ENCODE peak calls at places on chromosomes 1 and 21, in five cellular contexts. B, X, E, I and P are unnamed samples. For H3K36me3, the result is how much of the 10 kb centered on the place peaks cover.

GRCh38 chr1:95352767-95353166 is 118.8 kb downstream of the RWDD3 start:
- DNase-seq in X (no peak), E (no peak), B (no peak), I (no peak), P (no peak)

GRCh38 chr1:114154963-114155322 is 1.3 kb upstream of the SYT6 start:
- DNase-seq in E (no peak), I (no peak), X (no peak), B (no peak), P (no peak)

GRCh38 chr1:3631330-3631729 is 6.5 kb downstream of the TPRG1L start:
- DNase-seq in X (no peak), B (no peak), I (no peak), E (no peak), P (no peak)

GRCh38 chr1:84985365-84985764 is 11.5 kb downstream of the MCOLN2 start:
- DNase-seq in I (no peak), X (no peak), E (no peak), B (no peak), P (no peak)

GRCh38 chr1:150194381-150195031 is 41.4 kb downstream of the ANP32E start:
- DNase-seq in I (no peak), E (no peak), B (no peak), X (no peak), P (no peak)

GRCh38 chr1:16191309-16191708 is 21.1 kb downstream of the ARHGEF19 start:
- DNase-seq in I (no peak), E (no peak), X (no peak), B (no peak), P (no peak)

GRCh38 chr1:234631721-234632125 is 21.7 kb upstream of the IRF2BP2 start:
- DNase-seq in B (no peak), X (no peak), I (no peak), E (no peak), P (no peak)

GRCh38 chr1:111571987-111572386 is 47.6 kb upstream of the RAP1A start:
- DNase-seq in X (no peak), I (no peak), E (no peak), B (no peak), P (no peak)

GRCh38 chr1:51313268-51313852 is 17.0 kb downstream of the TTC39A start:
- DNase-seq in X (no peak), E (no peak), I (no peak), B (no peak), P (no peak)

GRCh38 chr1:188043536-188044245 is 1214.9 kb downstream of the PLA2G4A start:
- DNase-seq in I (no peak), E (no peak), X (no peak), B (no peak), P (no peak)

GRCh38 chr1:150813028-150813707 is 5.1 kb upstream of the CTSK start:
- DNase-seq in B (peak), X (peak), I (peak), E (peak), P (no peak)

GRCh38 chr1:154743536-154744036 is 126.5 kb downstream of the KCNN3 start:
- DNase-seq in E (no peak), X (no peak), B (no peak), I (no peak), P (no peak)

GRCh38 chr1:46687095-46687659 is 15.5 kb downstream of the TEX38 start:
- DNase-seq in I (no peak), E (peak), B (peak), X (no peak), P (peak)

GRCh38 chr1:200223207-200223606 is 186.6 kb downstream of the ZNF281 start:
- DNase-seq in X (no peak), B (no peak), E (no peak), I (no peak), P (no peak)

GRCh38 chr1:153921080-153921802 is 1.5 kb downstream of the GATAD2B start:
- DNase-seq in X (no peak), E (no peak), B (no peak), I (no peak), P (no peak)

GRCh38 chr1:31760901-31761470 is 3.2 kb downstream of the ADGRB2 start:
- DNase-seq in I (no peak), B (peak), E (peak), X (peak), P (peak)

GRCh38 chr1:218813247-218813646 is 360.4 kb upstream of the LYPLAL1 start:
- DNase-seq in X (no peak), I (no peak), B (no peak), E (no peak), P (no peak)

GRCh38 chr1:149849246-149849946 is 50.0 kb upstream of the BOLA1 start:
- DNase-seq in B (no peak), I (no peak), X (no peak), E (no peak), P (no peak)

GRCh38 chr1:162564762-162565218 is 3.3 kb downstream of the UAP1 start:
- DNase-seq in E (no peak), B (no peak), I (no peak), X (no peak), P (no peak)

GRCh38 chr1:89794406-89794805 is 26.4 kb upstream of the LRRC8D start:
- DNase-seq in I (no peak), B (no peak), E (no peak), X (no peak), P (no peak)

GRCh38 chr1:46041974-46042373 is 90.5 kb downstream of the PIK3R3 start:
- DNase-seq in B (no peak), E (no peak), I (no peak), X (no peak), P (no peak)

GRCh38 chr1:77394166-77394565 is 112.3 kb downstream of the AK5 start:
- DNase-seq in I (no peak), B (no peak), E (no peak), X (no peak), P (no peak)

GRCh38 chr1:227213426-227213825 is 104.9 kb downstream of the CDC42BPA start:
- DNase-seq in X (no peak), I (no peak), E (no peak), B (no peak), P (no peak)

GRCh38 chr1:203152158-203153034 is 23.2 kb downstream of the MYBPH start:
- DNase-seq in B (no peak), I (no peak), E (no peak), X (no peak), P (no peak)

GRCh38 chr1:107198581-107198980 is 57.7 kb downstream of the NTNG1 start:
- DNase-seq in X (no peak), B (no peak), I (no peak), E (no peak), P (no peak)

GRCh38 chr1:234918216-234918841 is 210.3 kb downstream of the TOMM20 start:
- DNase-seq in X (no peak), B (peak), E (peak), I (no peak), P (no peak)

GRCh38 chr1:186302378-186302920 is 72.6 kb downstream of the TPR start:
- DNase-seq in I (no peak), B (no peak), E (no peak), X (no peak), P (no peak)

GRCh38 chr1:88768816-88769215 is 84.7 kb downstream of the PKN2 start:
- DNase-seq in B (no peak), E (no peak), I (no peak), X (no peak), P (no peak)

GRCh38 chr1:182080955-182081582 is 19.6 kb upstream of the ZNF648 start:
- DNase-seq in E (no peak), X (no peak), B (peak), I (no peak), P (no peak)

GRCh38 chr1:62070384-62071011 is 124.2 kb upstream of the L1TD1 start:
- DNase-seq in I (no peak), E (no peak), X (no peak), B (no peak), P (no peak)

GRCh38 chr1:92291372-92291999 is 7.3 kb downstream of the GLMN start:
- DNase-seq in B (peak), X (no peak), E (no peak), I (no peak), P (no peak)

GRCh38 chr1:79105499-79105898 is 99.0 kb upstream of the ADGRL4 start:
- DNase-seq in B (no peak), X (no peak), E (no peak), I (no peak), P (no peak)

GRCh38 chr1:216502528-216503162 is 79.4 kb upstream of the USH2A start:
- DNase-seq in B (no peak), X (no peak), I (no peak), E (no peak), P (no peak)

GRCh38 chr1:34856697-34857096 is 2.9 kb downstream of the SMIM12 start:
- DNase-seq in E (no peak), X (no peak), B (no peak), I (no peak), P (no peak)

GRCh38 chr1:207427832-207428231 is 26.3 kb upstream of the CR2 start:
- DNase-seq in I (no peak), E (no peak), B (no peak), X (no peak), P (no peak)

GRCh38 chr1:172340520-172340919 is 80.0 kb upstream of the C1orf105 start:
- DNase-seq in X (no peak), E (no peak), B (no peak), I (no peak), P (no peak)

GRCh38 chr1:10812387-10812915 is 16.0 kb upstream of the CASZ1 start:
- DNase-seq in X (no peak), B (no peak), E (no peak), I (no peak), P (no peak)

GRCh38 chr21:37909936-37910335 is 6.3 kb downstream of the KCNJ6 start:
- DNase-seq in E (no peak), X (no peak), B (no peak), I (no peak), P (no peak)
- TF ChIP-seq CTCF in E (no peak), X (no peak), B (no peak), I (peak), P (no peak)

GRCh38 chr21:32734214-32734613 is 6.4 kb upstream of the SYNJ1 start:
- DNase-seq in E (no peak), X (no peak), B (no peak), I (no peak), P (no peak)
- H3K36me3 ChIP-seq in E (under half), X (under half), B (under half), I (under half), P (under half)

GRCh38 chr21:39175154-39175553 is 8.1 kb downstream of the PSMG1 start:
- DNase-seq in I (no peak), E (no peak), B (no peak), X (no peak), P (no peak)
- TF ChIP-seq CTCF in I (peak), E (peak), B (peak), X (no peak), P (peak)

GRCh38 chr1:42747125-42747524 is 7.1 kb upstream of the CLDN19 start:
- DNase-seq in X (no peak), E (peak), I (no peak), B (peak), P (no peak)
- H3K36me3 ChIP-seq in X (under half), E (half or more), I (under half), B (under half), P (under half)

GRCh38 chr1:112721966-112722524 is 6.9 kb upstream of the PPM1J start:
- DNase-seq in X (no peak), E (peak), B (no peak), I (no peak), P (no peak)

GRCh38 chr1:112717263-112717662 is 2.1 kb upstream of the PPM1J start:
- DNase-seq in E (no peak), I (no peak), X (no peak), B (no peak), P (no peak)

GRCh38 chr1:112719706-112720105 is 4.6 kb upstream of the PPM1J start:
- DNase-seq in X (no peak), B (no peak), E (peak), I (no peak), P (no peak)

GRCh38 chr1:112716133-112716720 is 1.1 kb upstream of the PPM1J start:
- DNase-seq in B (peak), I (peak), X (peak), E (peak), P (no peak)

DNA sequence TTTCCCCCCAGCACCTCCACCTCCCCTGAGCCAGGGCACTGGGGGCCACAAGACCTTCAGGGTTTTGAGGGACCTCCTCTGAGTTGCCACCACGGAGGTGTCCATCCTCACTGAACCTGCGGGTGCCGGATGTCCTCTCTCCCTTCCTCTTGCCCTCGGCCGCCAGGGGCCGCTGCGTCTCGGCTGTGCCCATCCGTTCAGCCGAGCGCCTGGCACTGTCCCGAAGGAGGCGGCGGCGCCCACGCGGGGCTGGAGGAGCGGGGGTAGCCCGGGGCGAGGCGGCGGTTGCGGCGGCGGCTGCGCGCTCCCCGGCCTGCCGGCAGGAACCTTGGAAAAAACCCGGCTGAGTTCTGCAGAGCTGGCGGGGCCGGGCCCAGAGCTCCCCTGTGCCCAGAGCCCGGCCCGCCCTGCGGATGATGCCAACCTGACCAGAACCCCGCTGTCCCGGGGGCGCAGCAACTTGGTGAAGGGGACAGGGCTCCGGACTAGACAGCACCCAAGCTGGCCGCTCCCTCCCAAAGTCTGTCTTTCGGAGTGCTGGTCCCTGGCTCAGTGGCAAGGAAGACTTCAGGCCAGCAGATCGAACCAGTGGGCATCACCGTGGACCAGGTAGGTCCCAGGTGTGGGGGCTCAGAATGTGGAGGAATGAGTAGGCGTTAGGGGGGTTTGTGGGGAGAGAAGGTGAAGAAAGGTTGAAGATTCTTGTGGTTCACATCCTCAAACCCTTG is 3.7 kb upstream of the PPM1J start:
- DNase-seq in B (peak), E (no peak), I (no peak), X (peak), P (no peak)
- TF ChIP-seq CTCF in B (peak), E (peak), I (peak), X (peak), P (peak)

DNA sequence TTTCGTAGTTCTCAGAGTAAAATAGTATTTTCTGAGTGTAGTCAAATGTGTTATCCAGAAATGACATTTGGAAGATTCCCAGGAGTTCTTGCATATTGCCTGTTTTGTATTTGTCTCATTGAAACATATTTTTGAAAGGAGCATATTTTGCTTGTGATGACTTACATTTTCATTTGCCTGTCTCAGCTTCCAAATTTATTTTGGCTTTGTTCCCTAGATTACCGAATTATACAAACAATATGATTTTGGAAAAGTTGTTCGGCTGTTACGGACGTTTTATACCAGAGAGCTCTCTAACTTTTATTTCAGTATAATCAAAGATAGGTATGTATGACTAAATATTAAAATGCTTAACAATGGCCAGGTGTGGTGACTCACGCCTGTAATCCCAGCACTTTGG is 46.0 kb downstream of the IARS2 start:
- DNase-seq in B (no peak), E (no peak), X (no peak), I (no peak), P (no peak)
- H3K36me3 ChIP-seq in B (under half), E (half or more), X (under half), I (under half), P (under half)

DNA sequence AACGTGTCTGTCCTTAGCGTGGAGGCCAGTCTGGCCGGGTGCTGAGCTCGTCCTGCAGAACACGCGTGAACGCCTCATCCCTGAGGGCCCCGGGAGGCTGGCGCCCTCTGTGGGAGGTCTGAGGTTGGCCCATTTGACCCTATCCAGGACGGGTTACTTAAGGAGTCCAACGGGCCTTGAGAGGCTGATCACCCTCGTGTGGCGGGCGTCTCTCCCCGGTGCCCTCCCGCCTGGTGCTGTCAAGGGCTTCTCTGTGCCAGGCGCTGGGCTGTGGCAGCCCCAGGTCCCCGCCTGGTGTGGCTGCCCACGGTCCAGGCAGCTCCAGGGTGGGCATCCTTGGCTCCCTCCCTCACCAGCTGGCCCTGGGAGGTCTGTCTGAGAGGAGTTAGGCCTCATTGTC is 9.7 kb downstream of the SKI start:
- DNase-seq in I (no peak), X (no peak), E (peak), B (no peak), P (no peak)
- TF ChIP-seq CTCF in I (no peak), X (peak), E (no peak), B (no peak), P (no peak)

GRCh38 chr21:32368386-32368785 is 24.4 kb downstream of the URB1 start:
- DNase-seq in X (no peak), I (no peak), B (no peak), E (no peak), P (no peak)

GRCh38 chr21:32366191-32366590 is 26.6 kb downstream of the URB1 start:
- DNase-seq in E (peak), I (no peak), B (no peak), X (no peak), P (no peak)

GRCh38 chr21:32364801-32365200 is 28.0 kb downstream of the URB1 start:
- DNase-seq in X (no peak), I (no peak), B (no peak), E (peak), P (no peak)

GRCh38 chr21:32364387-32364786 is 28.4 kb downstream of the URB1 start:
- DNase-seq in B (no peak), X (no peak), E (no peak), I (no peak), P (no peak)

GRCh38 chr21:32367158-32367557 is 25.7 kb downstream of the URB1 start:
- DNase-seq in X (no peak), I (no peak), E (peak), B (no peak), P (no peak)
- H3K36me3 ChIP-seq in X (under half), I (under half), E (half or more), B (under half), P (half or more)

GRCh38 chr21:42652527-42653491 is 612 bp upstream of the PDE9A start:
- DNase-seq in B (peak), X (no peak), E (no peak), I (no peak), P (no peak)
- TF ChIP-seq CTCF in B (peak), X (no peak), E (peak), I (peak), P (peak)